ENCODE peak calls at places on chromosomes 7 and 10, in seven cellular contexts. X is smooth muscle cell of the brain vasculature; S is activated naive CD8-positive, alpha-beta T cell treated with anti-CD3 and anti-CD28 coated beads for 36 hours; H is HCT116; Z is stimulated activated CD8-positive, alpha-beta memory T cell treated with anti-CD3 and anti-CD28 coated beads, Interleukin-4, amount 100 ng/mL, for 24 hours; L is T-cell; K is right cardiac atrium. U is an unnamed sample.

GRCh38 chr7:26653430-26653911 is 210.9 kb downstream of the SKAP2 start:
- DNase-seq in X (no peak), S (no peak), H (no peak), Z (no peak), L (no peak), K (peak; percentile 61), U (no peak)

GRCh38 chr7:129210256-129210988 is 14.4 kb upstream of the AHCYL2 start:
- DNase-seq in X (no peak), S (peak; percentile 73), H (no peak), Z (peak; percentile 64), L (peak; percentile 42), K (peak; percentile 95), U (peak; percentile 85)

GRCh38 chr7:159034988-159035387 is 109.7 kb downstream of the VIPR2 start:
- DNase-seq in X (no peak), S (no peak), H (no peak), Z (no peak), L (no peak), K (peak; percentile 11), U (no peak)

GRCh38 chr7:76155938-76156337 is 45.8 kb upstream of the SRRM3 start:
- DNase-seq in X (no peak), S (no peak), H (no peak), Z (no peak), L (no peak), K (peak; percentile 85), U (no peak)

GRCh38 chr7:80153446-80153845 is 18.8 kb downstream of the GNAI1 start:
- DNase-seq in X (no peak), S (no peak), H (no peak), Z (no peak), L (no peak), K (no peak), U (no peak)

GRCh38 chr7:155482511-155483183 is 24.7 kb downstream of the EN2 start:
- DNase-seq in X (no peak), S (no peak), H (no peak), Z (no peak), L (peak; percentile 32), K (no peak), U (no peak)

GRCh38 chr10:119370972-119371703 is 163.8 kb downstream of the GRK5 start:
- DNase-seq in X (peak; percentile 79), S (no peak), H (no peak), Z (no peak), L (no peak), K (peak; percentile 92), U (no peak)

GRCh38 chr7:128148676-128149075 is 92.4 kb upstream of the LEP start:
- DNase-seq in X (no peak), S (no peak), H (no peak), Z (no peak), L (no peak), K (no peak), U (no peak)

GRCh38 chr10:69731184-69731583 is 70.5 kb upstream of the COL13A1 start:
- DNase-seq in X (peak; percentile 90), S (no peak), H (no peak), Z (no peak), L (no peak), K (peak; percentile 77), U (no peak)

GRCh38 chr10:31032515-31033132 is 959 bp upstream of the ZNF438 start:
- DNase-seq in X (no peak), S (no peak), H (no peak), Z (no peak), L (no peak), K (peak; percentile 67), U (no peak)

GRCh38 chr10:79331226-79331625 is 16.0 kb upstream of the PPIF start:
- DNase-seq in X (no peak), S (peak; percentile 25), H (no peak), Z (no peak), L (no peak), K (no peak), U (peak; percentile 29)

GRCh38 chr7:5636914-5637313 is 144.5 kb downstream of the RNF216 start:
- DNase-seq in X (peak; percentile 87), S (no peak), H (no peak), Z (no peak), L (no peak), K (peak; percentile 90), U (no peak)

GRCh38 chr10:18737236-18737635 is 78.0 kb downstream of the ARL5B start:
- DNase-seq in X (no peak), S (no peak), H (no peak), Z (no peak), L (no peak), K (no peak), U (no peak)

GRCh38 chr10:44809652-44810051 is 101.5 kb upstream of the TMEM72 start:
- DNase-seq in X (no peak), S (no peak), H (no peak), Z (no peak), L (no peak), K (no peak), U (no peak)

GRCh38 chr10:120415709-120416330 is 41.2 kb upstream of the PLPP4 start:
- DNase-seq in X (no peak), S (no peak), H (no peak), Z (no peak), L (no peak), K (no peak), U (no peak)

GRCh38 chr7:32243891-32244290 is 173.7 kb upstream of the PDE1C start:
- DNase-seq in X (no peak), S (no peak), H (no peak), Z (no peak), L (no peak), K (no peak), U (no peak)

GRCh38 chr7:101206665-101207042 is 5.8 kb upstream of the MOGAT3 start:
- DNase-seq in X (no peak), S (no peak), H (no peak), Z (no peak), L (no peak), K (peak; percentile 30), U (no peak)

GRCh38 chr10:48498940-48499510 is 105.8 kb downstream of the ARHGAP22 start:
- DNase-seq in X (no peak), S (no peak), H (no peak), Z (no peak), L (no peak), K (no peak), U (no peak)

GRCh38 chr10:70293169-70293813 is 9.5 kb upstream of the NPFFR1 start:
- DNase-seq in X (no peak), S (no peak), H (no peak), Z (no peak), L (no peak), K (no peak), U (no peak)

GRCh38 chr10:33215635-33216034 is 118.8 kb downstream of the NRP1 start:
- DNase-seq in X (no peak), S (no peak), H (no peak), Z (no peak), L (no peak), K (peak; percentile 74), U (no peak)

GRCh38 chr10:87861566-87861952 is 1.8 kb downstream of the KLLN start:
- DNase-seq in X (no peak), S (peak; percentile 16), H (no peak), Z (peak; percentile 16), L (no peak), K (peak; percentile 92), U (peak; percentile 45)

GRCh38 chr10:5014936-5015335 is 11.3 kb upstream of the AKR1C2 start:
- DNase-seq in X (no peak), S (no peak), H (no peak), Z (no peak), L (no peak), K (no peak), U (no peak)

GRCh38 chr7:150877545-150877944 is 25.2 kb downstream of the AOC1 start:
- DNase-seq in X (no peak), S (no peak), H (no peak), Z (no peak), L (no peak), K (no peak), U (no peak)

GRCh38 chr7:110283056-110283455 is 807.9 kb upstream of the LRRN3 start:
- DNase-seq in X (no peak), S (no peak), H (no peak), Z (no peak), L (no peak), K (no peak), U (no peak)

GRCh38 chr10:102121739-102122372 is 1.7 kb upstream of the LDB1 start:
- DNase-seq in X (no peak), S (no peak), H (no peak), Z (no peak), L (no peak), K (no peak), U (no peak)

GRCh38 chr7:138247568-138248328 is 171.5 kb downstream of the AKR1D1 start:
- DNase-seq in X (no peak), S (no peak), H (no peak), Z (no peak), L (no peak), K (no peak), U (no peak)

GRCh38 chr7:52917982-52918578 is 117.4 kb upstream of the POM121L12 start:
- DNase-seq in X (no peak), S (no peak), H (no peak), Z (no peak), L (no peak), K (no peak), U (no peak)

GRCh38 chr7:140060788-140061606 is 1.8 kb downstream of the PARP12 start:
- DNase-seq in X (no peak), S (no peak), H (no peak), Z (no peak), L (no peak), K (peak; percentile 84), U (no peak)

GRCh38 chr10:115854740-115855435 is 418.1 kb downstream of the GFRA1 start:
- DNase-seq in X (no peak), S (no peak), H (no peak), Z (no peak), L (no peak), K (no peak), U (no peak)

GRCh38 chr7:28132959-28133745 is 47.4 kb downstream of the JAZF1 start:
- DNase-seq in X (no peak), S (no peak), H (no peak), Z (no peak), L (no peak), K (no peak), U (no peak)

GRCh38 chr10:66353422-66353821 is 572.4 kb upstream of the LRRTM3 start:
- DNase-seq in X (no peak), S (no peak), H (no peak), Z (no peak), L (no peak), K (peak; percentile 71), U (no peak)

GRCh38 chr10:55466806-55467504 is 665.9 kb upstream of the PCDH15 start:
- DNase-seq in X (no peak), S (no peak), H (no peak), Z (no peak), L (no peak), K (no peak), U (no peak)

GRCh38 chr7:28091190-28091589 is 89.4 kb downstream of the JAZF1 start:
- DNase-seq in X (no peak), S (no peak), H (no peak), Z (no peak), L (no peak), K (no peak), U (no peak)

GRCh38 chr7:17663056-17663675 is 277.1 kb downstream of the SNX13 start:
- DNase-seq in X (no peak), S (no peak), H (no peak), Z (no peak), L (no peak), K (no peak), U (no peak)